ENCODE peak calls at places on chromosomes 4 and X, in eight cellular contexts. F, M, K, N, Y, T, Z and P are unnamed samples.

GRCh38 chrX:104347860-104348259 is 93.1 kb upstream of the ESX1 start:
- DNase-seq in K (no peak), F (no peak), Y (no peak), T (no peak), Z (no peak), M (no peak), N (peak), P (no peak)

GRCh38 chrX:53128097-53128749 is 34.3 kb downstream of the KANTR start:
- DNase-seq in K (no peak), Z (no peak), M (no peak), N (no peak), Y (no peak), T (no peak), F (peak), P (no peak)

GRCh38 chr4:7330811-7331681 is 103.7 kb downstream of the PSAPL1 start:
- DNase-seq in T (no peak), M (peak), N (no peak), Y (no peak), Z (no peak), F (no peak), K (no peak), P (peak)

GRCh38 chrX:15985937-15986336 is 131.3 kb upstream of the AP1S2 start:
- DNase-seq in N (no peak), T (no peak), K (no peak), Z (no peak), M (no peak), Y (no peak), F (no peak), P (no peak)

GRCh38 chr4:2652415-2653155 is 103.6 kb downstream of the TNIP2 start:
- DNase-seq in Z (no peak), T (no peak), Y (no peak), F (no peak), M (peak), N (no peak), K (no peak), P (no peak)

GRCh38 chr4:169810325-169811323 is 52.9 kb upstream of the HPF1 start:
- DNase-seq in K (no peak), T (peak), Z (no peak), Y (peak), M (no peak), N (peak), F (peak), P (no peak)

GRCh38 chr4:26542996-26543395 is 40.9 kb upstream of the TBC1D19 start:
- DNase-seq in F (peak), K (no peak), Z (no peak), M (no peak), N (no peak), T (no peak), Y (no peak), P (no peak)

GRCh38 chr4:26126135-26126718 is 194.6 kb upstream of the RBPJ start:
- DNase-seq in F (no peak), Z (no peak), Y (no peak), K (no peak), N (no peak), T (no peak), M (no peak), P (no peak)

GRCh38 chrX:134721766-134722532 is 63.7 kb upstream of the PLAC1 start:
- DNase-seq in Z (no peak), N (no peak), M (no peak), Y (no peak), F (no peak), T (no peak), K (no peak), P (no peak)

GRCh38 chrX:49198540-49199314 is 1.3 kb downstream of the SYP start:
- DNase-seq in N (no peak), T (no peak), Z (no peak), Y (no peak), K (no peak), M (no peak), F (no peak), P (no peak)

GRCh38 chrX:108217877-108218276 is 126.3 kb downstream of the ATG4A start:
- DNase-seq in Y (no peak), K (no peak), F (no peak), Z (no peak), M (no peak), T (no peak), N (no peak), P (no peak)

GRCh38 chr4:680931-681645 is 6.7 kb downstream of the MYL5 start:
- DNase-seq in M (peak), T (no peak), N (peak), Y (peak), F (no peak), Z (no peak), K (no peak), P (peak)

GRCh38 chr4:169068423-169068822 is 58.4 kb upstream of the CBR4 start:
- DNase-seq in K (no peak), Y (no peak), F (no peak), Z (no peak), M (no peak), N (no peak), T (no peak), P (no peak)